ENCODE peak calls at places on chromosomes 5 and 9, in ten cellular contexts. One of them, this sample, is unnamed.

GRCh38 chr5:81202652-81203051 is 30.5 kb upstream of the CKMT2 start:
- DNase-seq in GM13977: no peak
- DNase-seq in fibroblast of villous mesenchyme: no peak
- DNase-seq in A549: no peak
- DNase-seq in fibroblast of pulmonary artery: peak
- DNase-seq in B cell: no peak
- DNase-seq in progenitor cell of endocrine pancreas: no peak
- DNase-seq in sigmoid colon: no peak
- DNase-seq in cardiac fibroblast: peak
- DNase-seq in endothelial cell: no peak
- DNase-seq in this sample: no peak

GRCh38 chr9:134683714-134684374 is 42.2 kb downstream of the COL5A1 start:
- DNase-seq in GM13977: no peak
- DNase-seq in cardiac fibroblast: peak
- DNase-seq in endothelial cell: no peak
- DNase-seq in fibroblast of pulmonary artery: no peak
- DNase-seq in A549: no peak
- DNase-seq in fibroblast of villous mesenchyme: no peak
- DNase-seq in sigmoid colon: peak
- DNase-seq in progenitor cell of endocrine pancreas: no peak
- DNase-seq in B cell: no peak
- DNase-seq in this sample: no peak

GRCh38 chr5:16033196-16033925 is 146.2 kb downstream of the MARCHF11 start:
- DNase-seq in fibroblast of villous mesenchyme: no peak
- DNase-seq in endothelial cell: no peak
- DNase-seq in fibroblast of pulmonary artery: no peak
- DNase-seq in cardiac fibroblast: no peak
- DNase-seq in A549: no peak
- DNase-seq in B cell: no peak
- DNase-seq in progenitor cell of endocrine pancreas: no peak
- DNase-seq in GM13977: no peak
- DNase-seq in sigmoid colon: no peak
- DNase-seq in this sample: no peak

GRCh38 chr5:149320791-149321330 is 24.4 kb upstream of the GRPEL2 start:
- DNase-seq in A549: peak
- DNase-seq in sigmoid colon: peak
- DNase-seq in GM13977: no peak
- DNase-seq in fibroblast of villous mesenchyme: peak
- DNase-seq in progenitor cell of endocrine pancreas: peak
- DNase-seq in fibroblast of pulmonary artery: peak
- DNase-seq in cardiac fibroblast: peak
- DNase-seq in B cell: no peak
- DNase-seq in endothelial cell: no peak
- DNase-seq in this sample: no peak

GRCh38 chr9:129697956-129698757 is 32.7 kb downstream of the PRRX2 start:
- DNase-seq in GM13977: no peak
- DNase-seq in cardiac fibroblast: no peak
- DNase-seq in fibroblast of villous mesenchyme: peak
- DNase-seq in endothelial cell: no peak
- DNase-seq in progenitor cell of endocrine pancreas: no peak
- DNase-seq in B cell: no peak
- DNase-seq in sigmoid colon: peak
- DNase-seq in fibroblast of pulmonary artery: no peak
- DNase-seq in A549: no peak
- DNase-seq in this sample: no peak

GRCh38 chr9:107425110-107426025 is 64.2 kb downstream of the KLF4 start:
- DNase-seq in A549: peak
- DNase-seq in fibroblast of villous mesenchyme: peak
- DNase-seq in fibroblast of pulmonary artery: peak
- DNase-seq in GM13977: peak
- DNase-seq in sigmoid colon: peak
- DNase-seq in cardiac fibroblast: peak
- DNase-seq in B cell: peak
- DNase-seq in endothelial cell: peak
- DNase-seq in progenitor cell of endocrine pancreas: peak
- DNase-seq in this sample: peak

GRCh38 chr9:131273791-131274673 is 2.3 kb downstream of the FAM78A start:
- DNase-seq in fibroblast of pulmonary artery: no peak
- DNase-seq in fibroblast of villous mesenchyme: no peak
- DNase-seq in A549: no peak
- DNase-seq in endothelial cell: no peak
- DNase-seq in GM13977: no peak
- DNase-seq in cardiac fibroblast: no peak
- DNase-seq in progenitor cell of endocrine pancreas: no peak
- DNase-seq in sigmoid colon: no peak
- DNase-seq in B cell: no peak
- DNase-seq in this sample: no peak

GRCh38 chr9:110807956-110808598 is 139.5 kb downstream of the MUSK start:
- DNase-seq in fibroblast of pulmonary artery: no peak
- DNase-seq in sigmoid colon: no peak
- DNase-seq in fibroblast of villous mesenchyme: no peak
- DNase-seq in GM13977: peak
- DNase-seq in A549: no peak
- DNase-seq in endothelial cell: no peak
- DNase-seq in progenitor cell of endocrine pancreas: no peak
- DNase-seq in B cell: no peak
- DNase-seq in cardiac fibroblast: no peak
- DNase-seq in this sample: no peak

GRCh38 chr9:32292611-32293010 is 91.8 kb upstream of the ACO1 start:
- DNase-seq in fibroblast of pulmonary artery: no peak
- DNase-seq in fibroblast of villous mesenchyme: no peak
- DNase-seq in B cell: no peak
- DNase-seq in GM13977: no peak
- DNase-seq in endothelial cell: no peak
- DNase-seq in progenitor cell of endocrine pancreas: no peak
- DNase-seq in A549: no peak
- DNase-seq in cardiac fibroblast: no peak
- DNase-seq in sigmoid colon: no peak
- DNase-seq in this sample: no peak

GRCh38 chr9:2576631-2577030 is 45.0 kb upstream of the VLDLR start:
- DNase-seq in progenitor cell of endocrine pancreas: no peak
- DNase-seq in fibroblast of pulmonary artery: peak
- DNase-seq in sigmoid colon: no peak
- DNase-seq in B cell: no peak
- DNase-seq in A549: no peak
- DNase-seq in fibroblast of villous mesenchyme: no peak
- DNase-seq in GM13977: no peak
- DNase-seq in cardiac fibroblast: no peak
- DNase-seq in endothelial cell: no peak
- DNase-seq in this sample: no peak

GRCh38 chr9:131628821-131629197 is 83.5 kb downstream of the PRRT1B start:
- DNase-seq in sigmoid colon: no peak
- DNase-seq in endothelial cell: no peak
- DNase-seq in progenitor cell of endocrine pancreas: no peak
- DNase-seq in cardiac fibroblast: no peak
- DNase-seq in fibroblast of pulmonary artery: no peak
- DNase-seq in A549: no peak
- DNase-seq in fibroblast of villous mesenchyme: no peak
- DNase-seq in B cell: no peak
- DNase-seq in GM13977: no peak
- DNase-seq in this sample: no peak

GRCh38 chr9:84384617-84385016 is 44.1 kb upstream of the SLC28A3 start:
- DNase-seq in GM13977: no peak
- DNase-seq in cardiac fibroblast: no peak
- DNase-seq in sigmoid colon: no peak
- DNase-seq in progenitor cell of endocrine pancreas: no peak
- DNase-seq in fibroblast of pulmonary artery: no peak
- DNase-seq in fibroblast of villous mesenchyme: no peak
- DNase-seq in A549: no peak
- DNase-seq in endothelial cell: no peak
- DNase-seq in B cell: no peak
- DNase-seq in this sample: no peak

GRCh38 chr9:127967151-127967809 is 13.5 kb downstream of the EEIG1 start:
- DNase-seq in progenitor cell of endocrine pancreas: no peak
- DNase-seq in endothelial cell: no peak
- DNase-seq in B cell: no peak
- DNase-seq in cardiac fibroblast: no peak
- DNase-seq in sigmoid colon: peak
- DNase-seq in A549: no peak
- DNase-seq in fibroblast of villous mesenchyme: no peak
- DNase-seq in GM13977: no peak
- DNase-seq in fibroblast of pulmonary artery: no peak
- DNase-seq in this sample: no peak
- TF ChIP-seq CTCF in progenitor cell of endocrine pancreas: no peak
- TF ChIP-seq CTCF in endothelial cell: no peak
- TF ChIP-seq CTCF in B cell: no peak
- TF ChIP-seq CTCF in cardiac fibroblast: no peak
- TF ChIP-seq CTCF in sigmoid colon: no peak
- TF ChIP-seq CTCF in A549: no peak
- TF ChIP-seq CTCF in fibroblast of villous mesenchyme: no peak
- TF ChIP-seq CTCF in GM13977: no peak
- TF ChIP-seq CTCF in fibroblast of pulmonary artery: no peak
- TF ChIP-seq CTCF in this sample: no peak

DNA sequence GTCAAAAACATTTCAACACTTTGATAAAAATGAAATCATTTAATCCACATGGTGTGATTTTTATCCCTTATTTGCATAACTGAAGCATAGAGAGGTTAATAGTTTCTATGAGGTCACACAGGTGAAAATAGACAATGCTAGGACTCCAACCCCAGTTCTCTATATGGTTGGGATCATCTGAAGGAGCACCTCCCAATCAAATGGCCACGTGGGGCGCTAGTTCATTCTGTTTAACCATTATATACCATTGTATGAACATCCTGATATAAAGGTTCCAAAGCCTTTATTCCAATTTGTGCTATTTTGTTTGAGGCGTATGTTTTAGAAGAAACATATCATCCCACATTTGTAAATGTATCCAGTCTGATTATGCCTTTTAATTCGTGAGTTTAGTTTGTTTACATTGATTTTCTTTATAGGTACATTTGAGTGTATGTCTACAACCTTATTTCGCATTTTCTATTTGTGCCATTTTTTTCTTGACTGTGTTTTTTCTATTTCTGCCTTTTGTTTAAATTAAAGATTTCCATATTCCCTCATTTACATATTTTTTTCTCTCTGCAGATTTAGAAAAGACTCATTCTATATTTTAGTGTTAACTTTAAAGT is 1092.0 kb downstream of the MAT2B start:
- DNase-seq in fibroblast of villous mesenchyme: no peak
- DNase-seq in B cell: no peak
- DNase-seq in sigmoid colon: no peak
- DNase-seq in endothelial cell: peak
- DNase-seq in GM13977: peak
- DNase-seq in progenitor cell of endocrine pancreas: no peak
- DNase-seq in cardiac fibroblast: peak
- DNase-seq in A549: no peak
- DNase-seq in fibroblast of pulmonary artery: no peak
- DNase-seq in this sample: no peak
- TF ChIP-seq CTCF in fibroblast of villous mesenchyme: no peak
- TF ChIP-seq CTCF in B cell: no peak
- TF ChIP-seq CTCF in sigmoid colon: no peak
- TF ChIP-seq CTCF in endothelial cell: peak
- TF ChIP-seq CTCF in GM13977: peak
- TF ChIP-seq CTCF in progenitor cell of endocrine pancreas: peak
- TF ChIP-seq CTCF in cardiac fibroblast: peak
- TF ChIP-seq CTCF in A549: peak
- TF ChIP-seq CTCF in fibroblast of pulmonary artery: no peak
- TF ChIP-seq CTCF in this sample: peak

DNA sequence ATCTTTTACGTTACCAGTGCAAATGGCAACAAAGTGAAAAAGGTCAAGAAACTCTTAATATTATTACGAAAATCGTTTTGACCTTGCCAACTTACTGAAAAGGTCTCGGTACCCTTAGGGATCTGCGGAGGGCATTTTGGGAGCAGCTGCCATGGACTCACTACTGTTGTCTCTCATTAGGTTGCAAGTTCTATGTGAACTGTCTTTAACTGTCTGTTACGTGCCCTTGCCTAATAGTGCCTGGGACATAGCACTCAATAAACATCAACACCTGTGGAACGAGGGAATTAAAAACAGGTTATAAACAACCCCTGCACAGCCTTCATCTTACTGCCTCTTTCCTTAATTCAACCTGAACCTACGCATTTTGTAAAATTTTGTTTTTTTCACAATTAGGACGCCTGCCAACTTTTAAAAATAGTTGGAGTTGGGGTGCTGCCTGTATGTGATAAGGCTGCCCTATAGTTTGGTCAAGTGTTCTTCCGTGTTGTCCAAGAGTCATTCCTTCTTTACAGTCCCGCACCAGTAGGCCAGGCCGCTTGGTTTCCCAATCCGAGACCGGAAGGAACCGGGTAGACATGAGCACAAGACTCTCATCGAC is 527 bp upstream of the SREK1 start:
- DNase-seq in fibroblast of pulmonary artery: no peak
- DNase-seq in fibroblast of villous mesenchyme: no peak
- DNase-seq in A549: no peak
- DNase-seq in sigmoid colon: no peak
- DNase-seq in endothelial cell: no peak
- DNase-seq in cardiac fibroblast: no peak
- DNase-seq in GM13977: no peak
- DNase-seq in progenitor cell of endocrine pancreas: no peak
- DNase-seq in B cell: no peak
- DNase-seq in this sample: no peak
- TF ChIP-seq CTCF in fibroblast of pulmonary artery: no peak
- TF ChIP-seq CTCF in fibroblast of villous mesenchyme: no peak
- TF ChIP-seq CTCF in A549: no peak
- TF ChIP-seq CTCF in sigmoid colon: no peak
- TF ChIP-seq CTCF in endothelial cell: no peak
- TF ChIP-seq CTCF in cardiac fibroblast: no peak
- TF ChIP-seq CTCF in GM13977: no peak
- TF ChIP-seq CTCF in progenitor cell of endocrine pancreas: no peak
- TF ChIP-seq CTCF in B cell: no peak
- TF ChIP-seq CTCF in this sample: peak

GRCh38 chr5:142326480-142326938 is 1.7 kb upstream of the SPRY4 start:
- DNase-seq in sigmoid colon: no peak
- DNase-seq in cardiac fibroblast: no peak
- DNase-seq in fibroblast of villous mesenchyme: no peak
- DNase-seq in GM13977: no peak
- DNase-seq in B cell: no peak
- DNase-seq in progenitor cell of endocrine pancreas: no peak
- DNase-seq in fibroblast of pulmonary artery: no peak
- DNase-seq in A549: no peak
- DNase-seq in endothelial cell: no peak
- DNase-seq in this sample: no peak

GRCh38 chr5:142323480-142324376 is 1.1 kb downstream of the SPRY4 start:
- DNase-seq in endothelial cell: no peak
- DNase-seq in sigmoid colon: peak
- DNase-seq in fibroblast of villous mesenchyme: peak
- DNase-seq in A549: peak
- DNase-seq in B cell: no peak
- DNase-seq in cardiac fibroblast: peak
- DNase-seq in progenitor cell of endocrine pancreas: peak
- DNase-seq in GM13977: no peak
- DNase-seq in fibroblast of pulmonary artery: peak
- DNase-seq in this sample: no peak

GRCh38 chr5:142324377-142324870 is 397 bp downstream of the SPRY4 start:
- DNase-seq in progenitor cell of endocrine pancreas: peak
- DNase-seq in A549: peak
- DNase-seq in fibroblast of villous mesenchyme: no peak
- DNase-seq in endothelial cell: no peak
- DNase-seq in sigmoid colon: peak
- DNase-seq in fibroblast of pulmonary artery: no peak
- DNase-seq in cardiac fibroblast: no peak
- DNase-seq in B cell: peak
- DNase-seq in GM13977: no peak
- DNase-seq in this sample: no peak

GRCh38 chr5:142325677-142326479 is 1.1 kb upstream of the SPRY4 start:
- DNase-seq in B cell: peak
- DNase-seq in GM13977: no peak
- DNase-seq in A549: peak
- DNase-seq in fibroblast of pulmonary artery: peak
- DNase-seq in sigmoid colon: peak
- DNase-seq in endothelial cell: peak
- DNase-seq in fibroblast of villous mesenchyme: peak
- DNase-seq in progenitor cell of endocrine pancreas: peak
- DNase-seq in cardiac fibroblast: peak
- DNase-seq in this sample: peak

GRCh38 chr5:142324871-142325676 is at the start of gene SPRY4:
- DNase-seq in sigmoid colon: peak
- DNase-seq in progenitor cell of endocrine pancreas: peak
- DNase-seq in A549: peak
- DNase-seq in cardiac fibroblast: peak
- DNase-seq in B cell: peak
- DNase-seq in fibroblast of villous mesenchyme: peak
- DNase-seq in endothelial cell: peak
- DNase-seq in GM13977: peak
- DNase-seq in fibroblast of pulmonary artery: peak
- DNase-seq in this sample: peak
- TF ChIP-seq CTCF in sigmoid colon: no peak
- TF ChIP-seq CTCF in progenitor cell of endocrine pancreas: no peak
- TF ChIP-seq CTCF in A549: peak
- TF ChIP-seq CTCF in cardiac fibroblast: no peak
- TF ChIP-seq CTCF in B cell: no peak
- TF ChIP-seq CTCF in fibroblast of villous mesenchyme: no peak
- TF ChIP-seq CTCF in endothelial cell: no peak
- TF ChIP-seq CTCF in GM13977: no peak
- TF ChIP-seq CTCF in fibroblast of pulmonary artery: no peak
- TF ChIP-seq CTCF in this sample: peak